ENCODE peak calls at places on chromosomes 5 and 9, in eight cellular contexts. F is GM23338, Q is vagina, O is cardiac fibroblast, J is foreskin fibroblast, Y is HCT116, I is right atrium auricular region, H is pancreas. P is an unnamed sample.

GRCh38 chr5:13536921-13537320 is 407.6 kb downstream of the DNAH5 start:
- DNase-seq in F (no peak), O (no peak), I (no peak), J (no peak), Y (no peak), H (no peak), Q (no peak), P (no peak)

GRCh38 chr9:31210982-31211570 is 1173.4 kb upstream of the ACO1 start:
- DNase-seq in F (peak), Y (no peak), I (no peak), H (no peak), Q (no peak), O (peak), J (no peak), P (no peak)

GRCh38 chr9:91036826-91037510 is 235.3 kb downstream of the SYK start:
- DNase-seq in H (peak), I (peak), Q (no peak), O (peak), F (peak), Y (peak), J (peak), P (peak)

GRCh38 chr9:114677418-114677817 is 4.6 kb downstream of the TEX48 start:
- DNase-seq in J (peak), F (no peak), O (peak), Q (no peak), Y (peak), H (no peak), I (no peak), P (peak)

GRCh38 chr5:58849995-58850667 is 267.3 kb downstream of the RAB3C start:
- DNase-seq in O (peak), F (peak), Q (no peak), H (peak), I (no peak), J (no peak), Y (peak), P (peak)

GRCh38 chr5:159163027-159163699 is 46.2 kb downstream of the RNF145 start:
- DNase-seq in Q (no peak), J (peak), Y (peak), H (no peak), I (no peak), O (no peak), F (no peak), P (peak)

GRCh38 chr5:94545870-94546625 is 72.4 kb downstream of the KIAA0825 start:
- DNase-seq in I (no peak), Q (no peak), O (no peak), Y (no peak), J (no peak), F (no peak), H (peak), P (no peak)

GRCh38 chr9:135504262-135505229 is 4.1 kb downstream of the MRPS2 start:
- DNase-seq in Y (peak), F (peak), H (no peak), O (peak), J (peak), I (no peak), Q (no peak), P (no peak)

GRCh38 chr9:116549061-116549664 is 137.9 kb upstream of the TRIM32 start:
- DNase-seq in H (no peak), I (peak), Y (peak), Q (peak), O (peak), F (no peak), J (peak), P (peak)

GRCh38 chr5:168076561-168076991 is 214.9 kb upstream of the WWC1 start:
- DNase-seq in O (peak), I (no peak), H (peak), J (no peak), F (peak), Q (peak), Y (peak), P (no peak)

GRCh38 chr5:121628783-121629182 is 222.9 kb upstream of the FTMT start:
- DNase-seq in Q (no peak), Y (no peak), H (no peak), J (no peak), I (no peak), O (no peak), F (no peak), P (no peak)

GRCh38 chr9:109894921-109895758 is 115.1 kb downstream of the PALM2AKAP2 start:
- DNase-seq in Y (no peak), F (no peak), H (no peak), Q (no peak), O (peak), J (peak), I (no peak), P (no peak)

GRCh38 chr5:73482383-73483193 is 15.7 kb upstream of the BTF3 start:
- DNase-seq in J (peak), Q (no peak), H (no peak), F (no peak), Y (no peak), O (peak), I (no peak), P (no peak)

GRCh38 chr9:98132806-98133631 is 14.0 kb upstream of the TRIM14 start:
- DNase-seq in Q (peak), H (no peak), J (no peak), F (no peak), I (no peak), Y (no peak), O (no peak), P (no peak)

GRCh38 chr5:7053125-7053524 is 339.9 kb downstream of the TENT4A start:
- DNase-seq in H (no peak), Y (no peak), O (no peak), Q (no peak), J (no peak), I (no peak), F (no peak), P (no peak)

GRCh38 chr9:14312721-14313377 is 1.1 kb downstream of the NFIB start:
- DNase-seq in Q (no peak), O (peak), J (no peak), I (no peak), H (peak), F (peak), Y (no peak), P (no peak)

GRCh38 chr9:69486498-69486897 is 161.5 kb downstream of the ENTREP1 start:
- DNase-seq in J (no peak), O (no peak), Q (no peak), I (no peak), H (no peak), Y (no peak), F (no peak), P (no peak)

GRCh38 chr9:118281787-118282186 is 577.6 kb downstream of the TLR4 start:
- DNase-seq in H (no peak), J (no peak), F (no peak), Y (no peak), I (no peak), O (no peak), Q (no peak), P (no peak)

DNA sequence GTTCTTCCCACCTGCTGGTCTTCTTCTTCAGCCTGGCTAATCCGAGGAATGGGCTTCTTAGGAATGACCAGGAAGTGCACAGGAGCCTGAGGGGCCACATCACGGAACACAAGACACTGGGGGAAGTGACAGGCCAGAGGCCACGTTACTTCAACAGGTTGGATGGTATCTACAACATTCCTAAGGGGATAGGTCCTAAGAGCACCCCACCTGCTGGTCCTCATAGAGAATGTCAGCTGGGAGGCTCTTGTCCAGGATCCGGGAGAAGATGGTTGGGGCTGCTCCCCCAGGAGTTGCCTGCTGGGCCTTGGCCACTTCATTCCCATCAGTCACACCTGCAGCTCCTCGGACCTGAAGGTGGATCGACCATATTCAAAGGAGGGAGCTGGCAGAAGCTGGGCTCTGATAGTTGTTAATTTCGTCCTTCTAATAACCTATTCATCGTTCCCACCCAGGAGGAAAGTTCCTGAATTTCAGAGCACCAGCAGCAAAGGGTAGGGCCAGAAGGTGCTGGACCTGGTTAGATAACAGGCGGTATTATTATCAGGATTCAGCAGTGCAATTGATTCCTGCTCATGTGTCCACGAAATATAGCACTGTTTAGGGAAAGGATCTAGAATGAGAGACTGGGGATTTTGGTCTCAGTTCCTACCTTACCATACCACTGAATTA is 1.3 kb downstream of the HINT2 start:
- DNase-seq in J (no peak), O (peak), F (peak), Y (peak), Q (no peak), H (no peak), I (no peak), P (no peak)
- TF ChIP-seq CTCF in J (peak), O (peak), F (peak), Y (peak), Q (no peak), H (no peak), I (peak), P (peak)

GRCh38 chr9:34996181-34996904 is 6.8 kb downstream of the DNAJB5 start:
- DNase-seq in O (no peak), I (peak), J (no peak), Q (no peak), H (no peak), Y (no peak), F (no peak), P (no peak)
- H3K4me3 ChIP-seq in O (no peak), I (no peak), J (no peak), Q (no peak), H (no peak), Y (no peak), F (no peak), P (no peak)

DNA sequence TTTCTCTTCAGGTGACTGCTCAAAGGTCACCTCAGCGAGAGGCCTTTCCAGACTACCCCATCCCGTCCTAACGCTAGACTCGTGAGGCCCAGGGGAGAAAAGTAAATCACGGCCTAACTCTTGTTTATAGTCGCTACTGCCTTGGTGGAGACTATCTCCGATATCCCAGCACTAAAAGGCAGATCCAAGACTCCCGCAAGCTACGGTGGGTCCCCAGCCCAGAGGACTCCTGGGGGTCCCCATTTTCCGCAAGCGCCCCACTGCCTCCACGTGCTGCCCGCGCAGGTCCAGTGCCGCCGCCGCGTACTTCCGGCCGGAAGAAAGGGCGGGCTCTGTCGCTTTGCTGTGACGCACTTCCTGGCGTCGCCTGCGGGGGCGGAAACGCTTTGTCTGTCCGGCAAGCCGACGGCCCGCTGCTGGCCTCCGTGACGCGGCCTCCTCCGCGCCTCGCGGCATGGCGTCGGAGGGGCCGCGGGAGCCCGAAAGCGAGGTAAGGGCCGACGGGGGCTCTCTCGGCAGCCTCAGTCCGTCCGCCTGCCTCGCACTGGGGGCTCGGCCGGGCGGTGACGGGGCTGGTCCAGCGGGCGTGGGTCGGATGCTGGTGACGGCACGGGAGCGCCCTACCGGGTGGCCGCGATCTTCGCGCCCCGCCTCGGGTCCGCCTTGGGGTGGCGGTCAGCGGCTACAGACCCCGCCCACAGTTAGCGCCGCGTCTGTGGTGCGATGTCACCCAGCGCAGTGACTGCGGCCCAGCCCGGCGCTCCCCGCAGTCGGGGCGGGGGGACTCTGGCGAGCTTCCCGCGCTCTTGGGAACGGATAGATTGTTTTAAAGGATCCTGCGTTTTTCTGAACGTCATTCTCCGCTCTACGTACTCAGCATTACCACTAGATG is at the start of gene SECISBP2:
- DNase-seq in J (peak), O (peak), Q (peak), I (peak), Y (peak), F (peak), H (peak), P (peak)
- TF ChIP-seq CTCF in J (peak), O (peak), Q (peak), I (peak), Y (peak), F (peak), H (peak), P (peak)

DNA sequence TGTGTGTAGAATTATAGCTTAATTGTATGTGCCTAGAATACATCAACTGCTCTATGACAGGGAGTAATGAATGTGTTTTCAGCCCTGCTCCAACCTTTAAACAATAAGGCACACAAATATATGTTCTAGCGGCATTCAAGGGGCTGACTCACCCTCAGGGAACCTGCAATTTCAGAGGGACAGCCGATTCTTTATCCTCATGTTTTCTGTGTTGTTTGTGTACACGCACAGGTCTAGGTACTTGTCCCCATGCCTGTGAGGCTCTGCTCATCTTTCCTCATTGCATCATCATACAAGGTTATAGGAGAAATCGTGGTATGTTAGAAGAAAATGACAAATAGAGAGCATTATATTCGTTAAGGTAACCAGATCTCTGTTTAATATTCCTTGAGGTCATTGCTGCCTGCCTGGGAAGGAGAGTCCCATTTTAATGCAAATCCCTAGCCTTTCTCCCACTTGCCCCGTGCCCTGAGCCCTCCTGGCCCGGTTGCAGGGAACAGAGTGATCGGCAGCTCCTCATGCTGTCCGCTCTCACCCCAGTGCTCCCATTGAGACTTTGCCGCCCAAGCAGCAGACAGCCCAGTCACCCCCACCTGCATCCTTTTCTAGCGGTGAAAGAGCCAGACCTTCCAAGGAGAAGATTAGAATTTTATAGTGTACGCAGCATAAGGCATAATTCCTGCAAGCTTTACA is 14.6 kb downstream of the MAP1B start:
- DNase-seq in Q (no peak), H (no peak), O (no peak), J (no peak), Y (no peak), I (no peak), F (peak), P (no peak)
- H3K4me3 ChIP-seq in Q (no peak), H (no peak), O (no peak), J (no peak), Y (no peak), I (no peak), F (peak), P (no peak)

P was measured in HFF-Myc.